ENCODE peak calls at places on chromosomes 7 and 10, in five cellular contexts. W is IMR-90, E is mesenchymal stem cell, K is neuronal stem cell, V is H1. O is an unnamed sample.
A peak's percentile ranks its signal among the peaks of the same experiment; 100 is the strongest.

GRCh38 chr7:4702961-4703512 is 20.9 kb downstream of the FOXK1 start:
- DNase-seq in W (no peak), E (peak; percentile 66), K (no peak), V (no peak), O (no peak)

GRCh38 chr10:27088263-27089044 is 11.8 kb downstream of the ANKRD26 start:
- DNase-seq in W (no peak), E (no peak), K (no peak), V (no peak), O (peak; percentile 51)

GRCh38 chr10:70602665-70603438 is at the start of gene PRF1:
- DNase-seq in W (no peak), E (no peak), K (no peak), V (peak; percentile 44), O (no peak)

GRCh38 chr10:73092830-73093229 is 3.8 kb downstream of the P4HA1 start:
- DNase-seq in W (no peak), E (no peak), K (no peak), V (no peak), O (no peak)

GRCh38 chr10:63133056-63133786 is at the start of gene NRBF2:
- DNase-seq in W (peak; percentile 97), E (peak; percentile 96), K (peak; percentile 85), V (peak; percentile 97), O (peak; percentile 98)

GRCh38 chr10:95245425-95246055 is 45.3 kb downstream of the PDLIM1 start:
- DNase-seq in W (peak; percentile 34), E (no peak), K (no peak), V (no peak), O (no peak)

GRCh38 chr10:63593576-63593975 is 72.4 kb downstream of the REEP3 start:
- DNase-seq in W (peak; percentile 22), E (no peak), K (no peak), V (no peak), O (no peak)

GRCh38 chr7:113170591-113170990 is 52.2 kb upstream of the SMIM30 start:
- DNase-seq in W (no peak), E (no peak), K (no peak), V (no peak), O (peak; percentile 43)

GRCh38 chr7:45703911-45704682 is 129.9 kb downstream of the ADCY1 start:
- DNase-seq in W (no peak), E (no peak), K (no peak), V (no peak), O (no peak)

GRCh38 chr7:70477051-70478010 is 654.6 kb upstream of the GALNT17 start:
- DNase-seq in W (no peak), E (no peak), K (no peak), V (no peak), O (peak; percentile 2)

GRCh38 chr10:6346621-6347020 is 143.9 kb downstream of the PFKFB3 start:
- DNase-seq in W (no peak), E (peak; percentile 10), K (no peak), V (no peak), O (no peak)

GRCh38 chr7:137081276-137081675 is 212.8 kb downstream of the CHRM2 start:
- DNase-seq in W (peak; percentile 76), E (no peak), K (no peak), V (no peak), O (no peak)

GRCh38 chr7:101820703-101821102 is 3.3 kb downstream of the CUX1 start:
- DNase-seq in W (no peak), E (no peak), K (no peak), V (no peak), O (no peak)

GRCh38 chr10:113552014-113552413 is 839 bp upstream of the HABP2 start:
- DNase-seq in W (no peak), E (no peak), K (no peak), V (no peak), O (no peak)

GRCh38 chr10:60975716-60976115 is 31.7 kb upstream of the RHOBTB1 start:
- DNase-seq in W (peak; percentile 65), E (no peak), K (no peak), V (no peak), O (no peak)

GRCh38 chr10:110901954-110902819 is 16.8 kb downstream of the BBIP1 start:
- DNase-seq in W (peak; percentile 80), E (peak; percentile 44), K (no peak), V (no peak), O (peak; percentile 56)

GRCh38 chr10:5547934-5548660 is 23.3 kb downstream of the CALML3 start:
- DNase-seq in W (no peak), E (peak; percentile 34), K (no peak), V (no peak), O (peak; percentile 57)

GRCh38 chr7:51344406-51344805 is 27.8 kb upstream of the COBL start:
- DNase-seq in W (no peak), E (no peak), K (no peak), V (no peak), O (peak; percentile 80)

GRCh38 chr7:27080844-27081423 is 14.9 kb downstream of the HOXA1 start:
- DNase-seq in W (peak; percentile 40), E (no peak), K (no peak), V (no peak), O (no peak)

GRCh38 chr7:7662527-7662926 is 22.0 kb downstream of the UMAD1 start:
- DNase-seq in W (peak; percentile 34), E (peak; percentile 38), K (no peak), V (peak; percentile 52), O (peak; percentile 11)

GRCh38 chr10:100829933-100830727 is 82.6 kb upstream of the SLF2 start:
- DNase-seq in W (no peak), E (no peak), K (no peak), V (no peak), O (no peak)

GRCh38 chr10:93030409-93030808 is 30.2 kb upstream of the CYP26C1 start:
- DNase-seq in W (peak; percentile 82), E (peak; percentile 71), K (no peak), V (no peak), O (peak; percentile 39)

GRCh38 chr10:71344916-71345557 is 26.0 kb downstream of the SLC29A3 start:
- DNase-seq in W (no peak), E (no peak), K (no peak), V (no peak), O (peak; percentile 32)

GRCh38 chr7:36611703-36612102 is 112.6 kb downstream of the AOAH start:
- DNase-seq in W (no peak), E (no peak), K (no peak), V (no peak), O (no peak)

GRCh38 chr7:157601530-157601929 is 264.7 kb downstream of the DNAJB6 start:
- DNase-seq in W (no peak), E (no peak), K (no peak), V (no peak), O (no peak)

GRCh38 chr7:104126411-104126841 is 81.4 kb downstream of the ORC5 start:
- DNase-seq in W (no peak), E (no peak), K (no peak), V (no peak), O (no peak)

GRCh38 chr7:25149844-25150243 is 24.8 kb upstream of the CYCS start:
- DNase-seq in W (no peak), E (no peak), K (peak; percentile 5), V (peak; percentile 61), O (no peak)

GRCh38 chr10:78805176-78805575 is 263.6 kb upstream of the ZMIZ1 start:
- DNase-seq in W (peak; percentile 99), E (peak; percentile 98), K (no peak), V (no peak), O (no peak)

GRCh38 chr7:120460928-120461327 is 188.0 kb downstream of the KCND2 start:
- DNase-seq in W (no peak), E (no peak), K (peak; percentile 5), V (no peak), O (no peak)

GRCh38 chr10:34864156-34865075 is 49.3 kb upstream of the PARD3 start:
- DNase-seq in W (no peak), E (peak; percentile 7), K (no peak), V (no peak), O (no peak)

GRCh38 chr10:98885380-98885779 is 350.3 kb downstream of the HPSE2 start:
- DNase-seq in W (no peak), E (no peak), K (no peak), V (no peak), O (no peak)
- H3K14ac ChIP-seq in W (no peak overlapping the region), E (no peak overlapping the region), K (no peak overlapping the region), V (no peak overlapping the region), O (no peak overlapping the region)

GRCh38 chr10:129965940-129966339 is 1.9 kb upstream of the EBF3 start:
- DNase-seq in W (no peak), E (no peak), K (no peak), V (no peak), O (no peak)

GRCh38 chr10:129963831-129964501 is at the start of gene EBF3:
- DNase-seq in W (peak; percentile 50), E (peak; percentile 78), K (peak; percentile 91), V (peak; percentile 91), O (peak; percentile 58)

GRCh38 chr10:129964611-129965417 is 740 bp upstream of the EBF3 start:
- DNase-seq in W (no peak), E (no peak), K (peak; percentile 40), V (peak; percentile 77), O (no peak)

GRCh38 chr10:129966370-129966769 is 2.3 kb upstream of the EBF3 start:
- DNase-seq in W (no peak), E (no peak), K (peak; percentile 12), V (no peak), O (no peak)

GRCh38 chr10:129965418-129965793 is 1.3 kb upstream of the EBF3 start:
- DNase-seq in W (no peak), E (no peak), K (no peak), V (no peak), O (no peak)
- H3K4me3 ChIP-seq in W (no peak overlapping the region), E (no peak overlapping the region), K (no peak overlapping the region), V (peak overlapping the region; percentile 58), O (no peak overlapping the region)

DNA sequence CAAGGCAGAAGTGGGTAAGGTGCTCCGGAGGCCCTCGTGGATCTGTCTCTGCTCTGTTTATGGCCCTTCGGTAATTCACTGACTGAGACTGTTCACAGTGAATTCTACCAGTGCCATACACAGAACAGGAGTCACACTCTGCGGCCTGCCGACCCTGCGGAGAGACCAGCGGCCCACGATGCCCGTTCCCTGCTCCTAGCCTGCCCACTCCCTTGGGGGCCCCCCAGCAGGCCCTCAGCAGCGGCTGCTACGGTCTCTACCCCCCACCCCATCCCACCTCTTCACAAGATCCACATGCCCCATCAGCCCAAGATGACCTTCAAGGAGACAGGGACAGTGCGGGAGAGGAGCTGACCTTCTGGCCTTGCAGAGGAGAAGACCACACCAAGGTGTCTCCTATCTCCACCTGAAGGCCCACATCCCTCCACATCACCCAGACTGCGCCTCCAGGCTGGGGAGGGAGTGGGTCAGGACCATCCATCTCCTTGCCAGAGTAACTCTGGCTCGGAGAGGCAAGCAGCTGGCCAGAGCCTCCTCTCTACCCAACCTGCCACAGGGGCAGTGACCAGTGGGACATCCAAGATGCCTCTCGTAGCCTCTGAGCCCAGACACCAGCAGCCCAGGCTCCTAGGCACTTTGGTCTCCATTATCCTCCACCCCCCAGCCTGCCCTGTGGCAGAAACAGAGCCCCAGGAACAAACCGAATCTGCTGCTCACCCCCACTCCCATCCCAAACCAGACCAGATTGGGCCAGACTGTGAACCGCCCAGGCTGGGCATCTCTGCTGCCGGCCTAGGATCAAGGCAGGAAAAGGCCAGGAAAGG is 163.6 kb downstream of the NRF1 start:
- DNase-seq in W (no peak), E (no peak), K (no peak), V (no peak), O (no peak)
- H3K14ac ChIP-seq in W (no peak overlapping the region), E (no peak overlapping the region), K (peak overlapping the region; percentile 91), V (no peak overlapping the region), O (no peak overlapping the region)

GRCh38 chr7:100582650-100583049 is 3.3 kb downstream of the LRCH4 start:
- DNase-seq in W (no peak), E (no peak), K (no peak), V (no peak), O (no peak)
- H3K4me3 ChIP-seq in W (no peak overlapping the region), E (no peak overlapping the region), K (no peak overlapping the region), V (no peak overlapping the region), O (no peak overlapping the region)

GRCh38 chr7:30530373-30530772 is 25.7 kb upstream of the GGCT start:
- DNase-seq in W (no peak), E (no peak), K (no peak), V (no peak), O (no peak)
- H3K14ac ChIP-seq in W (no peak overlapping the region), E (no peak overlapping the region), K (no peak overlapping the region), V (no peak overlapping the region), O (no peak overlapping the region)

O was measured in trophoblast cell.